ENCODE peak calls at places on chromosome 9, in nine cellular contexts. One of them, this sample, is unnamed. For H3K9me3, the result is how much of the 10 kb centered on the place peaks cover.

GRCh38 chr9:18473551-18474279 is at the start of gene ADAMTSL1:
- DNase-seq in kidney: peak
- DNase-seq in endothelial cell of umbilical vein: peak
- DNase-seq in left ventricle myocardium inferior: peak
- DNase-seq in aorta: peak
- DNase-seq in DND-41: no peak
- DNase-seq in neural progenitor cell: peak
- DNase-seq in fibroblast of lung: peak
- DNase-seq in GM23248: peak
- DNase-seq in this sample: peak

GRCh38 chr9:123680382-123680781 is 249.5 kb downstream of the DENND1A start:
- DNase-seq in kidney: no peak
- DNase-seq in endothelial cell of umbilical vein: no peak
- DNase-seq in left ventricle myocardium inferior: no peak
- DNase-seq in aorta: no peak
- DNase-seq in DND-41: no peak
- DNase-seq in neural progenitor cell: no peak
- DNase-seq in fibroblast of lung: no peak
- DNase-seq in GM23248: no peak
- DNase-seq in this sample: no peak

GRCh38 chr9:78235296-78235770 is 542 bp upstream of the CEP78 start:
- DNase-seq in kidney: no peak
- DNase-seq in endothelial cell of umbilical vein: peak
- DNase-seq in left ventricle myocardium inferior: no peak
- DNase-seq in aorta: no peak
- DNase-seq in DND-41: no peak
- DNase-seq in neural progenitor cell: peak
- DNase-seq in fibroblast of lung: peak
- DNase-seq in GM23248: peak
- DNase-seq in this sample: peak

GRCh38 chr9:84667571-84668203 is 1.8 kb upstream of the NTRK2 start:
- DNase-seq in kidney: no peak
- DNase-seq in endothelial cell of umbilical vein: peak
- DNase-seq in left ventricle myocardium inferior: peak
- DNase-seq in aorta: no peak
- DNase-seq in DND-41: no peak
- DNase-seq in neural progenitor cell: peak
- DNase-seq in fibroblast of lung: peak
- DNase-seq in GM23248: peak
- DNase-seq in this sample: no peak

GRCh38 chr9:16405421-16405820 is 465.0 kb downstream of the BNC2 start:
- DNase-seq in kidney: no peak
- DNase-seq in endothelial cell of umbilical vein: no peak
- DNase-seq in left ventricle myocardium inferior: no peak
- DNase-seq in aorta: no peak
- DNase-seq in DND-41: no peak
- DNase-seq in neural progenitor cell: no peak
- DNase-seq in fibroblast of lung: peak
- DNase-seq in GM23248: no peak
- DNase-seq in this sample: no peak

GRCh38 chr9:37417252-37417803 is 5.2 kb upstream of the GRHPR start:
- DNase-seq in kidney: peak
- DNase-seq in endothelial cell of umbilical vein: no peak
- DNase-seq in left ventricle myocardium inferior: no peak
- DNase-seq in aorta: peak
- DNase-seq in DND-41: no peak
- DNase-seq in neural progenitor cell: no peak
- DNase-seq in fibroblast of lung: no peak
- DNase-seq in GM23248: no peak
- DNase-seq in this sample: no peak

GRCh38 chr9:82903503-82903902 is 159.4 kb downstream of the RASEF start:
- DNase-seq in kidney: no peak
- DNase-seq in endothelial cell of umbilical vein: no peak
- DNase-seq in left ventricle myocardium inferior: no peak
- DNase-seq in aorta: no peak
- DNase-seq in DND-41: no peak
- DNase-seq in neural progenitor cell: no peak
- DNase-seq in fibroblast of lung: peak
- DNase-seq in GM23248: no peak
- DNase-seq in this sample: no peak

GRCh38 chr9:133635903-133636531 is at the start of gene DBH:
- DNase-seq in kidney: peak
- DNase-seq in endothelial cell of umbilical vein: no peak
- DNase-seq in left ventricle myocardium inferior: no peak
- DNase-seq in aorta: no peak
- DNase-seq in DND-41: no peak
- DNase-seq in neural progenitor cell: no peak
- DNase-seq in fibroblast of lung: no peak
- DNase-seq in GM23248: no peak
- DNase-seq in this sample: no peak

GRCh38 chr9:94175669-94176068 is 83.4 kb upstream of the ZNF169 start:
- DNase-seq in kidney: no peak
- DNase-seq in endothelial cell of umbilical vein: peak
- DNase-seq in left ventricle myocardium inferior: no peak
- DNase-seq in aorta: no peak
- DNase-seq in DND-41: no peak
- DNase-seq in neural progenitor cell: no peak
- DNase-seq in fibroblast of lung: peak
- DNase-seq in GM23248: no peak
- DNase-seq in this sample: no peak

GRCh38 chr9:19192213-19193028 is 38.1 kb upstream of the DENND4C start:
- DNase-seq in kidney: no peak
- DNase-seq in endothelial cell of umbilical vein: peak
- DNase-seq in left ventricle myocardium inferior: no peak
- DNase-seq in aorta: no peak
- DNase-seq in DND-41: no peak
- DNase-seq in neural progenitor cell: no peak
- DNase-seq in fibroblast of lung: no peak
- DNase-seq in GM23248: no peak
- DNase-seq in this sample: peak

GRCh38 chr9:6833518-6834192 is 75.9 kb downstream of the KDM4C start:
- DNase-seq in kidney: no peak
- DNase-seq in endothelial cell of umbilical vein: no peak
- DNase-seq in left ventricle myocardium inferior: no peak
- DNase-seq in aorta: no peak
- DNase-seq in DND-41: no peak
- DNase-seq in neural progenitor cell: no peak
- DNase-seq in fibroblast of lung: peak
- DNase-seq in GM23248: peak
- DNase-seq in this sample: no peak

GRCh38 chr9:117232266-117232665 is 182.6 kb downstream of the ASTN2 start:
- DNase-seq in kidney: no peak
- DNase-seq in endothelial cell of umbilical vein: no peak
- DNase-seq in left ventricle myocardium inferior: no peak
- DNase-seq in aorta: no peak
- DNase-seq in DND-41: no peak
- DNase-seq in neural progenitor cell: no peak
- DNase-seq in fibroblast of lung: no peak
- DNase-seq in GM23248: no peak
- DNase-seq in this sample: no peak

GRCh38 chr9:38183994-38184568 is 115.1 kb upstream of the SHB start:
- DNase-seq in kidney: no peak
- DNase-seq in endothelial cell of umbilical vein: no peak
- DNase-seq in left ventricle myocardium inferior: no peak
- DNase-seq in aorta: no peak
- DNase-seq in DND-41: no peak
- DNase-seq in neural progenitor cell: no peak
- DNase-seq in fibroblast of lung: peak
- DNase-seq in GM23248: peak
- DNase-seq in this sample: no peak

GRCh38 chr9:83538890-83539238 is 663 bp upstream of the FRMD3 start:
- DNase-seq in kidney: no peak
- DNase-seq in endothelial cell of umbilical vein: no peak
- DNase-seq in left ventricle myocardium inferior: no peak
- DNase-seq in aorta: no peak
- DNase-seq in DND-41: no peak
- DNase-seq in neural progenitor cell: peak
- DNase-seq in fibroblast of lung: no peak
- DNase-seq in GM23248: no peak
- DNase-seq in this sample: no peak

GRCh38 chr9:38638881-38639576 is 18.6 kb upstream of the ANKRD18A start:
- DNase-seq in kidney: no peak
- DNase-seq in endothelial cell of umbilical vein: no peak
- DNase-seq in left ventricle myocardium inferior: no peak
- DNase-seq in aorta: no peak
- DNase-seq in DND-41: no peak
- DNase-seq in neural progenitor cell: no peak
- DNase-seq in fibroblast of lung: no peak
- DNase-seq in GM23248: no peak
- DNase-seq in this sample: no peak

GRCh38 chr9:68974431-68974830 is 39.5 kb downstream of the PRKACG start:
- DNase-seq in kidney: no peak
- DNase-seq in endothelial cell of umbilical vein: no peak
- DNase-seq in left ventricle myocardium inferior: no peak
- DNase-seq in aorta: no peak
- DNase-seq in DND-41: no peak
- DNase-seq in neural progenitor cell: no peak
- DNase-seq in fibroblast of lung: no peak
- DNase-seq in GM23248: no peak
- DNase-seq in this sample: no peak

GRCh38 chr9:131670247-131670681 is 69.6 kb downstream of the RAPGEF1 start:
- DNase-seq in kidney: no peak
- DNase-seq in endothelial cell of umbilical vein: no peak
- DNase-seq in left ventricle myocardium inferior: peak
- DNase-seq in aorta: no peak
- DNase-seq in DND-41: no peak
- DNase-seq in neural progenitor cell: no peak
- DNase-seq in fibroblast of lung: no peak
- DNase-seq in GM23248: no peak
- DNase-seq in this sample: peak

GRCh38 chr9:137068539-137069507 is 1.5 kb downstream of the SAPCD2 start:
- DNase-seq in kidney: no peak
- DNase-seq in endothelial cell of umbilical vein: no peak
- DNase-seq in left ventricle myocardium inferior: no peak
- DNase-seq in aorta: no peak
- DNase-seq in DND-41: no peak
- DNase-seq in neural progenitor cell: no peak
- DNase-seq in fibroblast of lung: no peak
- DNase-seq in GM23248: no peak
- DNase-seq in this sample: no peak

GRCh38 chr9:137069508-137070071 is 767 bp downstream of the SAPCD2 start:
- DNase-seq in kidney: peak
- DNase-seq in endothelial cell of umbilical vein: no peak
- DNase-seq in left ventricle myocardium inferior: no peak
- DNase-seq in aorta: no peak
- DNase-seq in DND-41: peak
- DNase-seq in neural progenitor cell: peak
- DNase-seq in fibroblast of lung: no peak
- DNase-seq in GM23248: no peak
- DNase-seq in this sample: no peak

GRCh38 chr9:137070201-137070905 is at the start of gene SAPCD2:
- DNase-seq in kidney: peak
- DNase-seq in endothelial cell of umbilical vein: peak
- DNase-seq in left ventricle myocardium inferior: peak
- DNase-seq in aorta: peak
- DNase-seq in DND-41: peak
- DNase-seq in neural progenitor cell: peak
- DNase-seq in fibroblast of lung: peak
- DNase-seq in GM23248: peak
- DNase-seq in this sample: peak

GRCh38 chr9:137070906-137071275 is 534 bp upstream of the SAPCD2 start:
- DNase-seq in kidney: peak
- DNase-seq in endothelial cell of umbilical vein: no peak
- DNase-seq in left ventricle myocardium inferior: peak
- DNase-seq in aorta: no peak
- DNase-seq in DND-41: no peak
- DNase-seq in neural progenitor cell: no peak
- DNase-seq in fibroblast of lung: no peak
- DNase-seq in GM23248: no peak
- DNase-seq in this sample: no peak

GRCh38 chr9:137071282-137071681 is 925 bp upstream of the SAPCD2 start:
- DNase-seq in kidney: peak
- DNase-seq in endothelial cell of umbilical vein: no peak
- DNase-seq in left ventricle myocardium inferior: no peak
- DNase-seq in aorta: no peak
- DNase-seq in DND-41: no peak
- DNase-seq in neural progenitor cell: no peak
- DNase-seq in fibroblast of lung: no peak
- DNase-seq in GM23248: no peak
- DNase-seq in this sample: no peak
- H3K27ac ChIP-seq in kidney: peak
- H3K27ac ChIP-seq in endothelial cell of umbilical vein: no peak
- H3K27ac ChIP-seq in left ventricle myocardium inferior: peak
- H3K27ac ChIP-seq in aorta: no peak
- H3K27ac ChIP-seq in DND-41: peak
- H3K27ac ChIP-seq in neural progenitor cell: no peak
- H3K27ac ChIP-seq in fibroblast of lung: no peak
- H3K27ac ChIP-seq in GM23248: no peak
- H3K27ac ChIP-seq in this sample: no peak

GRCh38 chr9:128091144-128091543 is 23.1 kb downstream of the SLC25A25 start:
- DNase-seq in kidney: peak
- DNase-seq in endothelial cell of umbilical vein: peak
- DNase-seq in left ventricle myocardium inferior: peak
- DNase-seq in aorta: peak
- DNase-seq in DND-41: no peak
- DNase-seq in neural progenitor cell: no peak
- DNase-seq in fibroblast of lung: peak
- DNase-seq in GM23248: peak
- DNase-seq in this sample: no peak
- H3K4me3 ChIP-seq in kidney: no peak
- H3K4me3 ChIP-seq in endothelial cell of umbilical vein: no peak
- H3K4me3 ChIP-seq in left ventricle myocardium inferior: peak
- H3K4me3 ChIP-seq in aorta: no peak
- H3K4me3 ChIP-seq in DND-41: no peak
- H3K4me3 ChIP-seq in neural progenitor cell: no peak
- H3K4me3 ChIP-seq in fibroblast of lung: peak
- H3K4me3 ChIP-seq in GM23248: peak
- H3K4me3 ChIP-seq in this sample: no peak

GRCh38 chr9:24552526-24552925 is 6.8 kb upstream of the IZUMO3 start:
- DNase-seq in kidney: no peak
- DNase-seq in endothelial cell of umbilical vein: no peak
- DNase-seq in left ventricle myocardium inferior: no peak
- DNase-seq in aorta: no peak
- DNase-seq in DND-41: no peak
- DNase-seq in neural progenitor cell: no peak
- DNase-seq in fibroblast of lung: no peak
- DNase-seq in GM23248: no peak
- DNase-seq in this sample: no peak
- H3K9me3 ChIP-seq in kidney: under half
- H3K9me3 ChIP-seq in endothelial cell of umbilical vein: under half
- H3K9me3 ChIP-seq in left ventricle myocardium inferior: under half
- H3K9me3 ChIP-seq in aorta: under half
- H3K9me3 ChIP-seq in DND-41: under half
- H3K9me3 ChIP-seq in neural progenitor cell: under half
- H3K9me3 ChIP-seq in fibroblast of lung: under half
- H3K9me3 ChIP-seq in GM23248: under half
- H3K9me3 ChIP-seq in this sample: under half

DNA sequence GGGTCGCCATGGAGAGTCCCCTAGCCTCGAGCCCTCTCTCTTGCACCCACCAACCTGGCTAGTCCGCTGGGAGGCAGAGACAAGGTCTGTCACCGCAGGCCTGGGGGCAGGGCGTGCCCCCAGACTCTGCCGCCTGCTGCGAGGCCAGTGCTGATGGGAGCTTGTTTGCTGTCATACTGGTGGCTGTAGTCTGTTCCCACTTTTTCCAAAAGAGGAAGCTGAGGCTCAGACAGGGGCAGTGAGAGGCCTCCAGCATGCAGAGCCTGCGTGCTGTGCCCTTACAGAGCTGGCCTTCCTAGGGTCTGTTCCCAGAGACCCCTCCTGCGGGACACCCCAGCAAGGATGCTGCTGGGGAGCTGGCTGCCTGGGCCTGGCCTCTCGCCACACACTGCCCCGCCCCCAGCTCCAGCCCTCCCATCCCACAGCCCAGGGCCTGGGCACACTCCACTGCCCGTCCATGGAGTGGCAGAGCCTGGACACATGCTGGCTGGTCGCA is 21.0 kb upstream of the SUSD3 start:
- DNase-seq in kidney: peak
- DNase-seq in endothelial cell of umbilical vein: no peak
- DNase-seq in left ventricle myocardium inferior: no peak
- DNase-seq in aorta: no peak
- DNase-seq in DND-41: no peak
- DNase-seq in neural progenitor cell: no peak
- DNase-seq in fibroblast of lung: no peak
- DNase-seq in GM23248: no peak
- DNase-seq in this sample: no peak
- H3K27ac ChIP-seq in kidney: no peak
- H3K27ac ChIP-seq in endothelial cell of umbilical vein: no peak
- H3K27ac ChIP-seq in left ventricle myocardium inferior: no peak
- H3K27ac ChIP-seq in aorta: no peak
- H3K27ac ChIP-seq in DND-41: no peak
- H3K27ac ChIP-seq in neural progenitor cell: no peak
- H3K27ac ChIP-seq in fibroblast of lung: no peak
- H3K27ac ChIP-seq in GM23248: no peak
- H3K27ac ChIP-seq in this sample: no peak

This sample was measured in small intestine.